ENCODE peak calls at places on chromosomes 2 and 18, in four cellular contexts. Y is K562, C is HepG2, J is H1. U is an unnamed sample.

GRCh38 chr18:33578371-33579146 is 540 bp downstream of the ASXL3 start:
- DNase-seq in Y (no peak), C (peak), J (peak), U (no peak)

GRCh38 chr2:671072-671471 is 6.1 kb downstream of the TMEM18 start:
- DNase-seq in Y (no peak), C (no peak), J (peak), U (no peak)

GRCh38 chr2:129462967-129463366 is 516.5 kb upstream of the RAB6C start:
- DNase-seq in Y (no peak), C (no peak), J (no peak), U (no peak)

GRCh38 chr2:44168684-44169154 is at the start of gene PPM1B:
- DNase-seq in Y (peak), C (no peak), J (peak), U (no peak)

GRCh38 chr2:165874445-165875039 is 79.0 kb downstream of the TTC21B start:
- DNase-seq in Y (peak), C (peak), J (no peak), U (peak)

GRCh38 chr2:64115808-64116598 is 28.2 kb downstream of the PELI1 start:
- DNase-seq in Y (no peak), C (peak), J (no peak), U (no peak)

GRCh38 chr2:128058114-128058513 is 30.3 kb upstream of the SAP130 start:
- DNase-seq in Y (no peak), C (no peak), J (no peak), U (no peak)

GRCh38 chr2:189601043-189601442 is 20.5 kb upstream of the SLC40A1 start:
- DNase-seq in Y (peak), C (no peak), J (no peak), U (no peak)

GRCh38 chr2:130726614-130727180 is 2.2 kb upstream of the GPR148 start:
- DNase-seq in Y (no peak), C (no peak), J (peak), U (no peak)

GRCh38 chr18:42792731-42793130 is 322.8 kb downstream of the RIT2 start:
- DNase-seq in Y (no peak), C (no peak), J (no peak), U (no peak)

GRCh38 chr18:9734189-9734588 is 26.1 kb downstream of the RAB31 start:
- DNase-seq in Y (no peak), C (peak), J (no peak), U (no peak)

GRCh38 chr2:181944164-181944913 is 41.3 kb upstream of the PPP1R1C start:
- DNase-seq in Y (no peak), C (peak), J (no peak), U (no peak)

GRCh38 chr2:229673676-229674075 is 40.7 kb downstream of the DNER start:
- DNase-seq in Y (no peak), C (no peak), J (no peak), U (no peak)

GRCh38 chr2:229672021-229672420 is 42.3 kb downstream of the DNER start:
- DNase-seq in Y (no peak), C (no peak), J (no peak), U (no peak)

GRCh38 chr2:229665158-229665557 is 49.2 kb downstream of the DNER start:
- DNase-seq in Y (no peak), C (no peak), J (no peak), U (no peak)

GRCh38 chr2:229666811-229667210 is 47.5 kb downstream of the DNER start:
- DNase-seq in Y (no peak), C (no peak), J (no peak), U (no peak)

DNA sequence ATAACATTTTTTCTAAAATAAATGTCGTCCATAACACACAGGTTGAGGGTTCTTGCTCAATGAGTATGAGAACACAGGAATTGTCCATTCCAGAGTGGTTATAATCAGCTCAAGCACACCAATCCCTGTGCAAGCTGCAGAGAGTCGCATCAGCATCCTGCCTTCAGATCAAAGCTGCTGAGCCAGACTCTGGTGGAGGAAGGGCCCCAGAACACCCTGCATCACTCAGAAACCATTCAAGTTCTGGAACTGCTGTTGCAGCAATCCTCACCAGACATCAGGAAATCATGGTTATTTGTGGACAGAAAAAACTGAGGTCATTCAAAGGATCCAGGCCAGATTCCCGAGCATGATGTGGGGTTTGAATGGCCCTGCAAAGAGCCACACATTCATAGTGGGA is 44.5 kb downstream of the DNER start:
- DNase-seq in Y (no peak), C (no peak), J (no peak), U (no peak)
- TF ChIP-seq HDAC6 in Y (no peak), C (no peak), J (no peak), U (no peak)

DNA sequence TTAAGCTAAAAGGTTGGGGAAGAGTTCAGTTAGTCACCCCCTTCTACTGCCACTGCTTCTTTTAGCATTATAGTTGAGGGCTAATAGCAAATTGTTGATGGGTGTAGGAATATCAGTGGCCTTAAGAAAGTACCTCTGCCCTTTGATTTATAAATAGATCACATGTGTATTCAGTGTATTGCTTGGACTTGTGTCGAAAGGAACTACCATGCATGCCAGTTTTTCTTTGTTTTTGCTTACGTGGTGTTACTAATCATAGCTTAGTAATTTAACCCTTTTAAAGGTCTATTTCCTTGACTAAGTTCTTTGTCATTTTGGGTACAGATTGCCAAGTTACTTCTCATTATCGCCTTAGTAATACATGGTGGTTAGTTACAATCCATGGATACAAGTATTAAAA is 85.6 kb downstream of the MIB1 start:
- DNase-seq in Y (no peak), C (no peak), J (no peak), U (no peak)
- TF ChIP-seq HDAC2 in Y (no peak), C (no peak), J (no peak), U (no peak)

GRCh38 chr2:179701524-179702110 is 159.8 kb downstream of the ZNF385B start:
- DNase-seq in Y (no peak), C (no peak), J (no peak), U (no peak)
- TF ChIP-seq HDAC6 in Y (no peak), C (no peak), J (no peak), U (no peak)

GRCh38 chr18:76803814-76804213 is 18.5 kb upstream of the ZNF236 start:
- DNase-seq in Y (peak), C (peak), J (peak), U (peak)
- TF ChIP-seq HDAC2 in Y (no peak), C (no peak), J (no peak), U (no peak)

DNA sequence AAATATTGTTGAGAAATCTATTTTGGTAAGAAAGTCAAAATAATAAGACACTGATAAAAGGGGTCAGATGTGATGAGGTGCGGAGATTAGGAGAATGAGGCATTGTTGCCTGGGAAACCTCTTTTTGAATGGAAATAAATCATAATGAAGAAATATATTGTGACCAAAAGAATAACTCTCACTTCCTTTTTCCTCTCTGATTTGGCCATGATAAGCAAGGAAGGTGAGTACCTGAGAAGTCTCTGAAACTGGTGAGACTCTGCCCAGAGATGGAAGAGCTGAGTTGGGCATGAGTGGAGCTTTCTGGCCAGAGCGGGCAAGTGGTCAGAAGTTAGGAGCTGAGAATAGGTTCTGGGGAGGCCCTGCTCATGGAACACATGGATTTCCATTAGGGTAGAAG is 11.8 kb downstream of the LAMA3 start:
- DNase-seq in Y (no peak), C (no peak), J (no peak), U (no peak)
- TF ChIP-seq HDAC6 in Y (no peak), C (no peak), J (no peak), U (no peak)

U was measured in GM12878.